ENCODE peak calls at places on chromosomes 5 and 9, in ten cellular contexts. N is AG08395; R is naive thymus-derived CD8-positive, alpha-beta T cell; D is mucosa of descending colon; H is NCI-H146; T is GM12878; L is stimulated activated naive B cell treated with anti-CD40 and anti-IgM and Interleukin-4, amounts not matched to agents 10 μg/mL and 1 μg/mL and 100 μg/mL, for 72 hours; V is ovary; U is caudate nucleus; Y is NCI-H446. M is an unnamed sample.
A peak's percentile ranks its signal among the peaks of the same experiment; 100 is the strongest.

GRCh38 chr5:136030252-136030651 is 1.5 kb downstream of the TGFBI start:
- DNase-seq in H (no peak), T (no peak), U (no peak), V (no peak), D (no peak), L (no peak), R (no peak), Y (no peak), N (no peak), M (no peak)

GRCh38 chr5:139543423-139543991 is 17.6 kb upstream of the UBE2D2 start:
- DNase-seq in L (peak; percentile 65), V (no peak), D (peak; percentile 82), H (no peak), U (peak; percentile 14), N (peak; percentile 46), T (no peak), R (peak; percentile 80), Y (no peak), M (peak; percentile 44)

GRCh38 chr5:130282044-130282443 is 377.8 kb downstream of the CHSY3 start:
- DNase-seq in R (no peak), N (peak; percentile 57), D (no peak), L (no peak), Y (no peak), V (no peak), U (no peak), H (no peak), T (no peak), M (no peak)

GRCh38 chr5:144068926-144069325 is 101.5 kb downstream of the YIPF5 start:
- DNase-seq in H (no peak), L (no peak), R (no peak), D (no peak), Y (no peak), N (no peak), T (no peak), U (no peak), V (no peak), M (no peak)

GRCh38 chr5:1507457-1507856 is 16.3 kb downstream of the LPCAT1 start:
- DNase-seq in V (no peak), H (no peak), D (no peak), R (peak; percentile 37), T (no peak), U (no peak), L (no peak), N (no peak), Y (no peak), M (no peak)

GRCh38 chr9:98191615-98192502 is 578 bp downstream of the CORO2A start:
- DNase-seq in T (no peak), Y (no peak), H (peak; percentile 11), R (peak; percentile 73), D (peak; percentile 61), L (no peak), U (no peak), V (no peak), N (no peak), M (peak; percentile 5)

GRCh38 chr5:10106806-10107205 is 142.9 kb downstream of the ATPSCKMT start:
- DNase-seq in Y (no peak), L (no peak), D (no peak), U (no peak), V (no peak), T (no peak), N (peak; percentile 46), R (no peak), H (no peak), M (no peak)

GRCh38 chr5:17396247-17396646 is 101.8 kb upstream of the TAF11L2 start:
- DNase-seq in L (no peak), U (no peak), R (no peak), Y (no peak), T (no peak), D (no peak), N (no peak), H (no peak), V (no peak), M (no peak)

GRCh38 chr9:18920141-18920611 is 112.8 kb downstream of the SAXO1 start:
- DNase-seq in H (no peak), Y (no peak), D (no peak), U (no peak), L (no peak), T (no peak), V (no peak), R (no peak), N (no peak), M (no peak)

GRCh38 chr9:110340306-110340705 is 2.6 kb upstream of the TXNDC8 start:
- DNase-seq in D (peak; percentile 9), V (no peak), T (no peak), R (no peak), N (no peak), H (no peak), L (no peak), U (no peak), Y (peak; percentile 1), M (no peak)

GRCh38 chr5:170627271-170627670 is 123.5 kb downstream of the KCNIP1 start:
- DNase-seq in H (no peak), T (no peak), N (no peak), U (no peak), R (no peak), L (no peak), D (no peak), V (no peak), Y (no peak), M (no peak)

GRCh38 chr9:91847576-91847975 is 102.5 kb downstream of the ROR2 start:
- DNase-seq in U (no peak), T (no peak), D (no peak), N (peak; percentile 65), H (no peak), R (no peak), V (peak; percentile 73), L (no peak), Y (no peak), M (peak; percentile 69)

GRCh38 chr5:139745121-139745799 is 50.3 kb upstream of the PSD2 start:
- DNase-seq in D (no peak), U (no peak), Y (peak; percentile 90), V (no peak), L (peak; percentile 72), R (no peak), T (no peak), N (peak; percentile 93), H (peak; percentile 19), M (peak; percentile 43)

GRCh38 chr5:143014017-143014651 is 244.0 kb downstream of the ARHGAP26 start:
- DNase-seq in D (no peak), R (no peak), H (peak; percentile 6), L (no peak), Y (peak; percentile 44), T (no peak), U (no peak), N (no peak), V (no peak), M (no peak)

GRCh38 chr9:16915126-16915831 is 44.8 kb upstream of the BNC2 start:
- DNase-seq in H (no peak), D (no peak), N (no peak), T (no peak), R (no peak), U (no peak), V (no peak), L (no peak), Y (peak; percentile 28), M (no peak)

GRCh38 chr5:82561786-82562185 is 283.6 kb upstream of the RPS23 start:
- DNase-seq in R (no peak), H (no peak), N (no peak), D (no peak), V (no peak), U (no peak), T (no peak), Y (peak; percentile 62), L (no peak), M (no peak)

GRCh38 chr9:136287960-136288753 is 15.7 kb downstream of the CCDC187 start:
- DNase-seq in N (no peak), R (no peak), U (no peak), H (no peak), T (no peak), D (no peak), Y (no peak), L (no peak), V (no peak), M (no peak)

GRCh38 chr9:134593286-134593685 is 48.3 kb upstream of the COL5A1 start:
- DNase-seq in Y (no peak), H (no peak), V (no peak), L (no peak), R (no peak), N (no peak), U (no peak), T (no peak), D (no peak), M (no peak)

GRCh38 chr9:122340161-122340560 is 30.7 kb upstream of the PTGS1 start:
- DNase-seq in L (no peak), H (no peak), N (peak; percentile 26), R (no peak), Y (no peak), T (no peak), V (no peak), U (no peak), D (no peak), M (no peak)

GRCh38 chr5:133202066-133202665 is 150.4 kb downstream of the HSPA4 start:
- DNase-seq in Y (no peak), L (no peak), U (no peak), V (no peak), R (no peak), T (no peak), N (no peak), D (no peak), H (no peak), M (no peak)

GRCh38 chr5:151174612-151175101 is 17.1 kb upstream of the ANXA6 start:
- DNase-seq in T (no peak), D (no peak), L (no peak), V (peak; percentile 54), R (no peak), Y (peak; percentile 69), U (no peak), N (peak; percentile 74), H (no peak), M (no peak)

GRCh38 chr5:74123928-74124327 is 497.9 kb downstream of the ARHGEF28 start:
- DNase-seq in D (no peak), R (no peak), H (no peak), U (no peak), T (no peak), Y (peak; percentile 85), L (no peak), N (no peak), V (no peak), M (no peak)

GRCh38 chr5:157719231-157719630 is 12.0 kb upstream of the THG1L start:
- DNase-seq in T (no peak), L (no peak), U (no peak), N (no peak), R (no peak), Y (no peak), V (no peak), H (no peak), D (no peak), M (no peak)

GRCh38 chr9:87206064-87206661 is 258.9 kb upstream of the GAS1 start:
- DNase-seq in T (no peak), Y (no peak), V (no peak), R (no peak), D (no peak), L (no peak), U (no peak), N (peak; percentile 53), H (no peak), M (no peak)

GRCh38 chr5:62306494-62307363 is 723 bp downstream of the KIF2A start:
- DNase-seq in Y (no peak), H (peak; percentile 62), T (no peak), V (no peak), R (peak; percentile 75), N (peak; percentile 33), L (peak; percentile 43), U (peak; percentile 68), D (peak; percentile 54), M (peak; percentile 53)

GRCh38 chr5:131466171-131466766 is 168.8 kb downstream of the RAPGEF6 start:
- DNase-seq in H (no peak), L (no peak), Y (no peak), U (no peak), D (no peak), T (no peak), R (no peak), V (no peak), N (peak; percentile 48), M (no peak)

GRCh38 chr9:71795097-71795807 is 26.9 kb upstream of the CEMIP2 start:
- DNase-seq in N (no peak), U (no peak), R (no peak), L (no peak), T (peak; percentile 91), V (no peak), Y (no peak), D (no peak), H (no peak), M (no peak)

GRCh38 chr5:32004404-32004803 is 169.7 kb downstream of the GOLPH3 start:
- DNase-seq in R (no peak), U (no peak), T (no peak), D (no peak), L (no peak), Y (no peak), V (no peak), N (no peak), H (no peak), M (no peak)

M was measured in occipital lobe.